ENCODE peak calls at places on chromosomes 7 and 10, in five cellular contexts. P is fibroblast of lung, H is GM06990, B is GM23248, K is fibroblast of mammary gland. G is an unnamed sample.

GRCh38 chr10:48518926-48519730 is 85.7 kb downstream of the ARHGAP22 start:
- DNase-seq in P (no peak), H (no peak), B (peak), K (no peak), G (no peak)

GRCh38 chr7:80277434-80278427 is 143.1 kb downstream of the GNAI1 start:
- DNase-seq in P (peak), H (no peak), B (peak), K (peak), G (no peak)

GRCh38 chr7:151756076-151756731 is 120.7 kb downstream of the PRKAG2 start:
- DNase-seq in P (peak), H (no peak), B (peak), K (peak), G (no peak)

GRCh38 chr7:84271550-84271949 is 77.0 kb upstream of the SEMA3A start:
- DNase-seq in P (peak), H (no peak), B (peak), K (peak), G (no peak)

GRCh38 chr7:158584392-158584791 is 3.2 kb downstream of the PTPRN2 start:
- DNase-seq in P (no peak), H (no peak), B (no peak), K (no peak), G (no peak)

GRCh38 chr10:72274213-72274729 is 547 bp downstream of the DDIT4 start:
- DNase-seq in P (no peak), H (no peak), B (no peak), K (no peak), G (no peak)

GRCh38 chr10:110525349-110526260 is 27.9 kb downstream of the DUSP5 start:
- DNase-seq in P (peak), H (no peak), B (peak), K (peak), G (no peak)

GRCh38 chr7:151304856-151305255 is 36.8 kb upstream of the NUB1 start:
- DNase-seq in P (no peak), H (no peak), B (peak), K (no peak), G (no peak)

GRCh38 chr10:44902838-44903545 is 8.1 kb upstream of the TMEM72 start:
- DNase-seq in P (no peak), H (no peak), B (no peak), K (no peak), G (no peak)

GRCh38 chr7:70415179-70415972 is 716.6 kb upstream of the GALNT17 start:
- DNase-seq in P (no peak), H (peak), B (no peak), K (no peak), G (no peak)

GRCh38 chr10:682931-683447 is 6.5 kb downstream of the DIP2C start:
- DNase-seq in P (no peak), H (no peak), B (no peak), K (no peak), G (no peak)

GRCh38 chr7:158406364-158406763 is 181.3 kb downstream of the PTPRN2 start:
- DNase-seq in P (no peak), H (no peak), B (no peak), K (no peak), G (no peak)

GRCh38 chr10:30160431-30160982 is 101.1 kb upstream of the JCAD start:
- DNase-seq in P (no peak), H (no peak), B (no peak), K (no peak), G (no peak)

GRCh38 chr7:75892634-75893272 is 13.9 kb downstream of the RHBDD2 start:
- DNase-seq in P (peak), H (no peak), B (peak), K (peak), G (no peak)

GRCh38 chr10:73734796-73735305 is 9.3 kb upstream of the SEC24C start:
- DNase-seq in P (no peak), H (no peak), B (no peak), K (no peak), G (no peak)
- H3K4me3 ChIP-seq in P (no peak), H (no peak), B (no peak), K (no peak), G (no peak)

GRCh38 chr7:18770154-18770807 is 274.7 kb downstream of the HDAC9 start:
- DNase-seq in P (peak), H (no peak), B (peak), K (peak), G (no peak)

GRCh38 chr7:18772567-18772965 is 277.0 kb downstream of the HDAC9 start:
- DNase-seq in P (no peak), H (no peak), B (no peak), K (no peak), G (no peak)

GRCh38 chr7:18771834-18772566 is 276.5 kb downstream of the HDAC9 start:
- DNase-seq in P (peak), H (no peak), B (peak), K (peak), G (no peak)

GRCh38 chr7:18768256-18768655 is 272.7 kb downstream of the HDAC9 start:
- DNase-seq in P (no peak), H (no peak), B (peak), K (peak), G (no peak)

GRCh38 chr7:18770852-18771251 is 275.3 kb downstream of the HDAC9 start:
- DNase-seq in P (no peak), H (no peak), B (peak), K (peak), G (no peak)
- H3K4me3 ChIP-seq in P (no peak), H (no peak), B (peak), K (no peak), G (no peak)

DNA sequence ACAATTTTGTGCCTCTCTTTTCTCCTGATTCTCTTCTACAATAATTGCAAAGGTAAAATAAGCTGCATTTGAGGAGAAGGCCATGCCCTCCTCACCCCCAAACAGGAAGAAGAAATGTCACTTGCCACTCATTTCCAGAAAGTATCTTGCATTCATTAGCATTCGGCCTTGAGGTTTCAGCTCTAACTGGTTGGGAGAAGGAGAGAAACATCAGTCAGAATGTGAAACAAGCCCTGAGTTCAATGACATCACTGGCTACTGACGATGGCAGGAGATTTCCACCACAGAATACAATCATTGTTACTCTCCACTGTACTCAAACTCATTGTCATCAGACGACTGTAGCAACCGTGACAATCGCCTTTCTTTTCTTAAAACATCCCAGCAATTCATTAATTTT is 72.8 kb downstream of the PRKCQ start:
- DNase-seq in P (no peak), H (peak), B (no peak), K (no peak), G (no peak)
- H3K4me3 ChIP-seq in P (no peak), H (no peak), B (no peak), K (no peak), G (no peak)

DNA sequence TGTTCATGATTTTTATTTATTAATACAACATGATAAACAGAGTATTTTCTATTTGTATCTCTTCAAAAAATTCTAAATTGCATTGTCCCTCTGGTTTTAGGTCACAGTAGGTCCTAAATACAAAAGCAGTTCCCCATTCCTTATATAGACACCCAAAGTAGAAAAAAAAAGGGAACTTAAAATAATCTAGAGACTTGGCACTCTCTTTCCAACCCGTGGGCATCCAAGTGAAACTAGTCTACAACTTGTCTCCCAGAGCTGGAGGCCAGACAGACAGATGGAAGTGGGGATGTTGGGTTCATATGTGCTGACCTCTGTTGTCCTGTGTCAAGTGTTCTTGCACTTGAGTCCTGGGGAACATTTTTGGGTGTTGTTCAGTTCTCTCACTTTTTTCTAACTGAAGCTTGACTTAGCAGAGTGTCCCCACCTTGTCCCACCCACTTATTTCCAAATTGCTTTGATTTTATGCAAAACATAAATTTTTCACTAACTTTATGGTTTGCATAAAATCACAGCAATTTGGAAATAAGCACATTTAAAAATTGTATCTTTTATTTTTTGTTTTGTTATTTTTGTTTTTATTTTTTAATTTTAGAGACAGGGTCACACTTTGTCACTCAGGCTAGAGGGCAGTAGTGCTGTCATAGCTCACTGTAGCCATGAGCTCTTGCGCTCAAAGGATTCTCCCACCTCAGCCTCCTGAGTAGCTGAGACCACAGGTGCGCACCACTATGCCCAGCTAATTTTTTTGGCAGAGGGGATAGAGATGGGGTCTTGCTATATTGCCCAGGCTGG is 43.0 kb downstream of the APBB1IP start:
- DNase-seq in P (no peak), H (no peak), B (no peak), K (no peak), G (peak)
- H3K4me3 ChIP-seq in P (no peak), H (no peak), B (no peak), K (no peak), G (no peak)

DNA sequence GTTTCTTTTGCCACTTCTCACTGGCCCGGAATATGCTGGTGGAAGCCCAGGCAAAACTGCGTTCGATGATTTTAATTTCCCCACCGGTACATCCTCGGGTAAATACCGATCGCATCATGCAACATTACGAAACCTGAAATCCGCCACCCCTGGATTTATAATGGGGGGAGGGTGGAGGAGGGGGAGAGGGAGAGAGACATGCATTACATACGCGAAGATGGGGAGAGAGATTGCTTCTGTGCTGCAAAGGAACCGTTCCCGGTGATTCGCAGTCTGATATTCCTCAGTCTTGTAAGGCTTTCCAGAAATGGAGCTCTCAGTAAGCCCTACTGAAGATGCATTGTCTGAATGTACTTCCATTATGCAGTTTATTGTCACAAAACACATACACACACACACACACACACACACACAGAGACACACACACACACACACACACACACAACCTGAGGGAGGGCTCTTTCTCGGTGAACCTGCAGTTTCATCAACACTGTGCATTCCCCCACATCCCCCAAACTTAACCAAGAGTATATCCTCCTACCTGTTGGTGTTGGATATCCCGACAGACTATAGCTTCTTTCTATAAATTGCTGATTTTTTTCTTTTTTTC is 741 bp downstream of the GPR85 start:
- DNase-seq in P (peak), H (no peak), B (peak), K (peak), G (no peak)
- H3K4me3 ChIP-seq in P (peak), H (no peak), B (peak), K (peak), G (no peak)

GRCh38 chr7:29254663-29255062 is 60.1 kb downstream of the CHN2 start:
- DNase-seq in P (no peak), H (no peak), B (peak), K (no peak), G (no peak)
- H3K4me3 ChIP-seq in P (no peak), H (no peak), B (no peak), K (no peak), G (no peak)

GRCh38 chr7:116273918-116274301 is 63.6 kb downstream of the TES start:
- DNase-seq in P (no peak), H (no peak), B (no peak), K (no peak), G (no peak)

GRCh38 chr7:116271161-116271979 is 61.0 kb downstream of the TES start:
- DNase-seq in P (peak), H (no peak), B (peak), K (peak), G (no peak)

GRCh38 chr7:116269466-116269865 is 59.1 kb downstream of the TES start:
- DNase-seq in P (peak), H (no peak), B (no peak), K (no peak), G (no peak)

GRCh38 chr7:116273283-116273917 is 63.1 kb downstream of the TES start:
- DNase-seq in P (no peak), H (no peak), B (no peak), K (no peak), G (no peak)

GRCh38 chr7:116271980-116272886 is 61.9 kb downstream of the TES start:
- DNase-seq in P (peak), H (no peak), B (peak), K (peak), G (peak)
- H3K4me3 ChIP-seq in P (no peak), H (no peak), B (peak), K (no peak), G (no peak)

GRCh38 chr7:66503036-66503370 is 125.7 kb upstream of the KCTD7 start:
- DNase-seq in P (no peak), H (no peak), B (no peak), K (no peak), G (no peak)

GRCh38 chr7:66502230-66503035 is 126.2 kb upstream of the KCTD7 start:
- DNase-seq in P (no peak), H (no peak), B (no peak), K (no peak), G (peak)

GRCh38 chr7:66500087-66500486 is 128.6 kb upstream of the KCTD7 start:
- DNase-seq in P (no peak), H (no peak), B (no peak), K (no peak), G (no peak)

GRCh38 chr7:66493235-66494181 is 135.2 kb upstream of the KCTD7 start:
- DNase-seq in P (peak), H (peak), B (peak), K (peak), G (peak)

GRCh38 chr7:66497346-66497745 is 131.3 kb upstream of the KCTD7 start:
- DNase-seq in P (no peak), H (no peak), B (no peak), K (no peak), G (no peak)
- H3K4me3 ChIP-seq in P (no peak), H (no peak), B (no peak), K (no peak), G (no peak)

GRCh38 chr7:22611758-22612079 is 111.7 kb upstream of the STEAP1B start:
- DNase-seq in P (no peak), H (no peak), B (no peak), K (no peak), G (no peak)
- H3K4me3 ChIP-seq in P (no peak), H (no peak), B (no peak), K (no peak), G (no peak)

G was measured in body of pancreas.